ENCODE peak calls at places on chromosomes 4 and X, in five cellular contexts. R is hypothalamus, A is SW480, D is T follicular helper cell, I is choroid plexus epithelial cell. V is an unnamed sample.

GRCh38 chr4:52966781-52967180 is 104.7 kb downstream of the RASL11B start:
- DNase-seq in R (no peak), A (no peak), D (no peak), I (no peak), V (no peak)

GRCh38 chr4:24471623-24472510 is 112.5 kb downstream of the DHX15 start:
- DNase-seq in R (no peak), A (peak), D (no peak), I (no peak), V (no peak)

GRCh38 chr4:157050561-157050960 is 25.4 kb upstream of the GLRB start:
- DNase-seq in R (no peak), A (no peak), D (no peak), I (no peak), V (no peak)

GRCh38 chr4:34181311-34181808 is 2063.0 kb downstream of the ARAP2 start:
- DNase-seq in R (no peak), A (no peak), D (no peak), I (peak), V (peak)

GRCh38 chr4:25703731-25704388 is 48.2 kb downstream of the SLC34A2 start:
- DNase-seq in R (no peak), A (no peak), D (no peak), I (no peak), V (no peak)

GRCh38 chrX:101736651-101737050 is 77.0 kb upstream of the ARMCX2 start:
- DNase-seq in R (no peak), A (no peak), D (no peak), I (no peak), V (no peak)

GRCh38 chr4:24013666-24014422 is 124.0 kb upstream of the PPARGC1A start:
- DNase-seq in R (no peak), A (no peak), D (no peak), I (no peak), V (no peak)

GRCh38 chrX:48474127-48474526 is 1.9 kb upstream of the FTSJ1 start:
- DNase-seq in R (no peak), A (no peak), D (no peak), I (peak), V (no peak)

GRCh38 chrX:109840585-109840984 is 107.5 kb upstream of the ACSL4 start:
- DNase-seq in R (no peak), A (peak), D (no peak), I (peak), V (no peak)